ENCODE peak calls at places on chromosome 9, in six cellular contexts. E is brain microvascular endothelial cell, U is lower lobe of right lung, W is Peyer's patch, G is left ventricle myocardium inferior, T is bronchial epithelial cell. H is an unnamed sample.

GRCh38 chr9:129402341-129402739 is 218.6 kb downstream of the C9orf50 start:
- DNase-seq in E (no peak), U (no peak), W (no peak), G (no peak), T (no peak), H (peak; percentile 71)

GRCh38 chr9:78985084-78985738 is 586.6 kb upstream of the TLE4 start:
- DNase-seq in E (no peak), U (no peak), W (no peak), G (no peak), T (no peak), H (no peak)

GRCh38 chr9:78562021-78562420 is 265.1 kb downstream of the PSAT1 start:
- DNase-seq in E (peak; percentile 32), U (no peak), W (no peak), G (no peak), T (no peak), H (no peak)

GRCh38 chr9:93958875-93959682 is 3.9 kb upstream of the BARX1 start:
- DNase-seq in E (no peak), U (no peak), W (no peak), G (no peak), T (no peak), H (no peak)

GRCh38 chr9:112112519-112112918 is 62.6 kb downstream of the SUSD1 start:
- DNase-seq in E (peak; percentile 91), U (no peak), W (no peak), G (no peak), T (peak; percentile 97), H (no peak)

GRCh38 chr9:133683494-133684460 is 47.6 kb downstream of the DBH start:
- DNase-seq in E (peak; percentile 40), U (peak; percentile 43), W (peak; percentile 49), G (peak; percentile 77), T (no peak), H (peak; percentile 93)

GRCh38 chr9:115416299-115416698 is 298.3 kb upstream of the TNC start:
- DNase-seq in E (no peak), U (no peak), W (no peak), G (no peak), T (no peak), H (no peak)

GRCh38 chr9:91677822-91678221 is 254.2 kb upstream of the NFIL3 start:
- DNase-seq in E (no peak), U (no peak), W (no peak), G (no peak), T (no peak), H (no peak)

GRCh38 chr9:100394032-100394695 is 32.8 kb upstream of the MSANTD3 start:
- DNase-seq in E (no peak), U (no peak), W (no peak), G (no peak), T (no peak), H (no peak)

GRCh38 chr9:13111778-13112177 is 167.7 kb downstream of the MPDZ start:
- DNase-seq in E (no peak), U (no peak), W (no peak), G (no peak), T (no peak), H (no peak)

GRCh38 chr9:98860871-98861293 is 53.4 kb downstream of the GALNT12 start:
- DNase-seq in E (peak; percentile 84), U (no peak), W (no peak), G (peak; percentile 74), T (peak; percentile 36), H (peak; percentile 81)

GRCh38 chr9:126058631-126059030 is 268.0 kb upstream of the MVB12B start:
- DNase-seq in E (no peak), U (no peak), W (no peak), G (no peak), T (no peak), H (no peak)

GRCh38 chr9:1890806-1891205 is 124.3 kb upstream of the SMARCA2 start:
- DNase-seq in E (no peak), U (no peak), W (no peak), G (no peak), T (no peak), H (no peak)

GRCh38 chr9:92954078-92954861 is 6.9 kb downstream of the FGD3 start:
- DNase-seq in E (no peak), U (no peak), W (peak; percentile 80), G (peak; percentile 52), T (peak; percentile 84), H (no peak)

GRCh38 chr9:131668439-131669233 is 71.2 kb downstream of the RAPGEF1 start:
- DNase-seq in E (peak; percentile 57), U (no peak), W (peak; percentile 64), G (no peak), T (no peak), H (peak; percentile 58)

GRCh38 chr9:19521205-19521604 is 112.4 kb downstream of the ACER2 start:
- DNase-seq in E (no peak), U (no peak), W (no peak), G (no peak), T (no peak), H (no peak)

GRCh38 chr9:83355024-83355444 is 183.2 kb downstream of the FRMD3 start:
- DNase-seq in E (no peak), U (no peak), W (no peak), G (peak; percentile 36), T (peak; percentile 35), H (peak; percentile 49)

GRCh38 chr9:131805803-131806202 is 65.9 kb upstream of the RAPGEF1 start:
- DNase-seq in E (no peak), U (no peak), W (no peak), G (no peak), T (no peak), H (no peak)

GRCh38 chr9:97528529-97529230 is 27.2 kb downstream of the TMOD1 start:
- DNase-seq in E (no peak), U (peak; percentile 59), W (no peak), G (no peak), T (no peak), H (peak; percentile 66)

GRCh38 chr9:33297455-33297854 is 7.1 kb downstream of the NFX1 start:
- DNase-seq in E (no peak), U (peak; percentile 60), W (peak; percentile 84), G (peak; percentile 29), T (no peak), H (peak; percentile 51)

GRCh38 chr9:1440276-1440675 is 390.1 kb downstream of the DMRT2 start:
- DNase-seq in E (no peak), U (no peak), W (no peak), G (no peak), T (no peak), H (no peak)

GRCh38 chr9:36218411-36218901 is 27.7 kb downstream of the CLTA start:
- DNase-seq in E (no peak), U (no peak), W (no peak), G (no peak), T (no peak), H (no peak)

GRCh38 chr9:76403352-76403751 is 9.1 kb upstream of the RFK start:
- DNase-seq in E (peak; percentile 60), U (no peak), W (no peak), G (no peak), T (peak; percentile 69), H (no peak)

GRCh38 chr9:132769895-132770774 is 99.9 kb downstream of the GTF3C4 start:
- DNase-seq in E (peak; percentile 35), U (peak; percentile 82), W (peak; percentile 65), G (peak; percentile 68), T (no peak), H (peak; percentile 75)

GRCh38 chr9:111743275-111743674 is 51.5 kb downstream of the SHOC1 start:
- DNase-seq in E (peak; percentile 45), U (no peak), W (no peak), G (no peak), T (peak; percentile 99), H (no peak)

GRCh38 chr9:127903557-127904475 is 4.4 kb upstream of the ST6GALNAC6 start:
- DNase-seq in E (no peak), U (peak; percentile 89), W (peak; percentile 96), G (peak; percentile 81), T (no peak), H (peak; percentile 95)
- H3K4me3 ChIP-seq in E (no peak overlapping the region), U (peak overlapping the region; percentile 27), W (no peak overlapping the region), G (no peak overlapping the region), T (no peak overlapping the region), H (no peak overlapping the region)

GRCh38 chr9:136051568-136052432 is 43.3 kb downstream of the NACC2 start:
- DNase-seq in E (peak; percentile 90), U (peak; percentile 76), W (peak; percentile 8), G (peak; percentile 56), T (peak; percentile 93), H (peak; percentile 60)
- H3K4me3 ChIP-seq in E (peak overlapping the region; percentile 54), U (peak overlapping the region; percentile 57), W (peak overlapping the region; percentile 28), G (peak overlapping the region; percentile 69), T (peak overlapping the region; percentile 38), H (peak overlapping the region; percentile 54)

DNA sequence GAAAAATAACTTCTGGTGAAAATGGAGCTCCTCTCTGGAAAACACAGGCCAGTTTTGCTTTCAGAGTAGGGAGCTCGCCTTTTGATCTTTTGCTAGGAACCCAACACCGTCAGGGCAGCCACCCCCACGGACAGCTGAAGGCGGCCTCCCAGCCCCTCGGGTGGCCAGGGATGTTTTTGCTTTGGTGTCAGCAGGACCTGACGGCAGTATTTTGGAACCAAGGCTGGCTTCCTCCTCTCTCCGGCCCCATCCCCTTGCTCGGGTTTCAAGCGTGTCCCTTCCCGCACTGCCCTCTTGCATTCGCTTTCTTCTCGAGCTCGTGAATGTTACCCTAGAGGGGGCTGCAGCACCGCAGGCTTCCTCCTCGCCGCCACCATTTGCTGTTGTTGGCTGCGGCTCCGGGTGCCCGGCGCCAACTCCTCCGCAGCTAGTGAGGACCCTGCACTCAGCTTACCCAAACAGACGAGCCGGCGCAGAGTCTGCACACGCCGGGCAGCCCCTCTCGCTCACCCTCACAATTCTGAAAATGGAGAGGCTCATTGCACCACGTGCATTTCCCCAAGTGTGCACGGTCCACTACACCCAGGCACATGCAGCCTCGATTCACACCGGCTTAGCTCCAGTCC is 35.5 kb upstream of the ADAMTSL1 start:
- DNase-seq in E (peak; percentile 50), U (peak; percentile 42), W (no peak), G (peak; percentile 38), T (no peak), H (peak; percentile 84)
- H3K4me3 ChIP-seq in E (peak overlapping the region; percentile 53), U (peak overlapping the region; percentile 51), W (peak overlapping the region; percentile 18), G (peak overlapping the region; percentile 64), T (peak overlapping the region; percentile 22), H (peak overlapping the region; percentile 37)

DNA sequence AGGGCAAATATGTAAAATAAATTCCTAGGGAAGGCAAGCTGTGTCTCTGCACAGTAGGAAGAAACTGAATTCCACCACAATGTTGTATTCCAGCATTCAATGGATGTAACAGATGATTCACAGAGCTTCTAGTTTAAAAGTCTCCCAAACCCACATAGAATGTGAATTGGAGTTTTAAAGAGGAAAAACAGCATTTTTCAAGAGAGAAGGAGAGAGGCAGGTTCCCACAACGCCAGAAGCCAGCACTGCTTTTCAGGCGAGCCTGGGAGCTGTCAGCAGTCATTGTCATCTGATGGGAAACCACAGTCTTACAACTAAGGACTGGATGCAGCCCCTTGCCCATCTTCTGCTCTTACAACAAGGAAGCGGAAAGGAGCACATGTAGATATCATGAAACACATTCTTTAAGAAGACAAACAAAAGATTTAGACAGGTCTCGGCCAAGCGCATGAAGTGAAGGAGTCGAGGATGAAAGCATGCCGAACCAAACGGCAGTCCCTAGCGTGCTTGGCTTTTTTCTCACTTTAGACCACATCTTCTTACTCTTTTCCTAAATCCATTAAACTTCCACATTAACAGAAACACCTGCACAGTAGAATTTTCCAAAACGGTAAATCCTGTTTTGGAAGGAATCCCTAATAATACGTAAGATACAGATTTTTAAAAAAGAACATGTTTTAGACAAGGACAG is 611 bp downstream of the DIRAS2 start:
- DNase-seq in E (no peak), U (no peak), W (no peak), G (no peak), T (no peak), H (no peak)
- H3K4me3 ChIP-seq in E (no peak overlapping the region), U (no peak overlapping the region), W (no peak overlapping the region), G (peak overlapping the region; percentile 61), T (no peak overlapping the region), H (peak overlapping the region; percentile 27)